ENCODE peak calls at places on chromosomes 13 and 19, in four cellular contexts. N, I, T and R are unnamed samples.

GRCh38 chr13:98401936-98402335 is 175.0 kb downstream of the STK24 start:
- DNase-seq in I (no peak), T (no peak), N (no peak), R (no peak)

GRCh38 chr13:23506821-23507210 is 63.4 kb upstream of the TNFRSF19 start:
- DNase-seq in I (no peak), N (no peak), T (no peak), R (no peak)

GRCh38 chr13:59103004-59103768 is 1060.5 kb downstream of the DIAPH3 start:
- DNase-seq in I (no peak), T (no peak), N (no peak), R (peak)

GRCh38 chr13:106520205-106521004 is 15.1 kb downstream of the EFNB2 start:
- DNase-seq in N (no peak), I (no peak), T (no peak), R (no peak)

GRCh38 chr19:13718733-13719132 is 45.6 kb upstream of the MRI1 start:
- DNase-seq in I (no peak), T (no peak), N (no peak), R (no peak)

GRCh38 chr19:2551864-2552185 is 75.9 kb downstream of the GADD45B start:
- DNase-seq in I (no peak), N (no peak), T (no peak), R (no peak)

GRCh38 chr19:13150919-13151604 is 851 bp downstream of the IER2 start:
- DNase-seq in N (no peak), T (peak), I (no peak), R (no peak)

GRCh38 chr19:7471696-7472620 is 16.9 kb downstream of the PEX11G start:
- DNase-seq in I (no peak), T (no peak), N (no peak), R (no peak)

GRCh38 chr13:110387451-110388140 is 80.5 kb downstream of the COL4A2 start:
- DNase-seq in N (peak), T (no peak), I (no peak), R (peak)

GRCh38 chr13:33375421-33375820 is 89.9 kb upstream of the STARD13 start:
- DNase-seq in N (no peak), I (no peak), T (no peak), R (peak)

GRCh38 chr19:3175761-3176714 is 2.5 kb upstream of the S1PR4 start:
- DNase-seq in N (no peak), T (no peak), I (peak), R (no peak)

GRCh38 chr13:46041335-46041934 is 11.1 kb downstream of the ZC3H13 start:
- DNase-seq in T (no peak), N (no peak), I (no peak), R (no peak)

GRCh38 chr19:13082192-13083007 is 20.3 kb downstream of the LYL1 start:
- DNase-seq in T (peak), N (no peak), I (no peak), R (peak)

GRCh38 chr19:39595950-39596349 is 6.4 kb upstream of the LGALS13 start:
- DNase-seq in T (no peak), N (no peak), I (no peak), R (no peak)

GRCh38 chr19:18292810-18293641 is 11.6 kb upstream of the JUND start:
- DNase-seq in T (peak), I (no peak), N (no peak), R (peak)

GRCh38 chr13:76853481-76853880 is 32.7 kb downstream of the KCTD12 start:
- DNase-seq in T (no peak), N (no peak), I (no peak), R (no peak)

GRCh38 chr19:1817553-1818179 is 5.6 kb upstream of the ATP8B3 start:
- DNase-seq in I (no peak), T (no peak), N (no peak), R (no peak)

GRCh38 chr19:5952193-5953033 is 25.5 kb downstream of the RANBP3 start:
- DNase-seq in N (no peak), T (no peak), I (no peak), R (no peak)

GRCh38 chr13:33871207-33872004 is 53.5 kb downstream of the RFC3 start:
- DNase-seq in I (no peak), T (no peak), N (no peak), R (no peak)

GRCh38 chr19:28881616-28882015 is 331.3 kb downstream of the UQCRFS1 start:
- DNase-seq in T (no peak), N (no peak), I (no peak), R (no peak)

GRCh38 chr13:52127783-52128702 is 830 bp downstream of the NEK5 start:
- DNase-seq in N (peak), T (peak), I (peak), R (peak)

GRCh38 chr13:42981317-42981716 is 10.7 kb downstream of the EPSTI1 start:
- DNase-seq in I (no peak), T (no peak), N (no peak), R (no peak)

GRCh38 chr19:4969772-4970531 is 1.0 kb downstream of the KDM4B start:
- DNase-seq in N (no peak), T (no peak), I (peak), R (peak)

GRCh38 chr13:30976041-30976440 is 43.6 kb downstream of the TEX26 start:
- DNase-seq in T (no peak), I (no peak), N (no peak), R (no peak)

GRCh38 chr19:38035515-38036495 is 128.8 kb downstream of the SIPA1L3 start:
- DNase-seq in N (no peak), I (no peak), T (no peak), R (no peak)

GRCh38 chr19:9640956-9641355 is 19.9 kb upstream of the ZNF561 start:
- DNase-seq in I (no peak), T (no peak), N (no peak), R (no peak)

GRCh38 chr13:27487776-27488175 is 37.4 kb upstream of the MTIF3 start:
- DNase-seq in N (no peak), I (no peak), T (no peak), R (no peak)

GRCh38 chr13:94535775-94536174 is 56.3 kb upstream of the DCT start:
- DNase-seq in T (no peak), I (no peak), N (no peak), R (no peak)

GRCh38 chr13:65613004-65613403 is 1617.1 kb downstream of the PCDH9 start:
- DNase-seq in I (no peak), T (peak), N (no peak), R (no peak)

DNA sequence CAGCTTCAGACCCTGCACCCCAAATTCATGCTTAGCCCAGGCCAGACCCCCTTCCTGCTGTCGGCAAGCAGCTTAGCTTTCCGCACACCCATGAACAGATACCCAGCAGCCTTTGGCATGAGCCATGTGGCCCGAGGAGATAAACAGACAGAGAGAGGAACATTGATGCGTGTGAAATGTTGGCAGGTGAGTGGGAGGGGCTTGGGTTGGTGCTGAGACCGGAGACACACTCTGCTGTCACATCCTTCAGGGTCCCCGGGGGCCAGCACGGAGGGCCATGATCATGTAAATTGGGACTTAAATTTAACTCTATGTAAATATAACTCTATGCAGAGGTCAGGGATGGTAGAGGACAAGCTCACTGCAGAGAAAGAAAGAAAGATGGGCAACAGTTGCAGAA is 1.5 kb downstream of the CD22 start:
- DNase-seq in N (no peak), I (peak), T (no peak), R (no peak)
- TF ChIP-seq POLR2AphosphoS5 in N (peak), I (peak), T (no peak), R (no peak)

GRCh38 chr19:48571378-48572162 is 19.6 kb downstream of the SULT2B1 start:
- DNase-seq in N (no peak), T (no peak), I (no peak), R (no peak)
- TF ChIP-seq SPI1 in N (no peak), T (no peak), I (no peak), R (no peak)

DNA sequence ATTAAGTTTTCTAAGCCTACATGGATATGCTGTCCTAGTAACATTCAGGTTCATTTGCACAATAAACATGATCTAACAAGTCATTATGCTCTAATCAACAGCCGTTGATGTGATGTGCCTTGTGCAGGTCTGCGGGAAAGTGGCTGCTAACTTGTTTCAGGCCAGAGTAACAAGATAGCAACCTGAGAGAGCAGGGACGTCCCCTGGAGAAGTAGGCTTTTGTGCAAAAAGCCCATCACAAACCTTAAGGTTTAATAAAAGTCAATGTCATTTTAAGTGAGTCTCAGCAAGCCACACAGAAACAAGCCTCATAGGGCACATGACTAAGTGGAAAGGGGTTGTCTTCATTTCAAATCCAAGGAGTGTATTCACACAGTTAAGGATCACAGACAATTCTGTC is 17.6 kb downstream of the FOXO1 start:
- DNase-seq in I (no peak), N (no peak), T (no peak), R (no peak)
- TF ChIP-seq POLR2AphosphoS5 in I (no peak), N (no peak), T (no peak), R (no peak)

DNA sequence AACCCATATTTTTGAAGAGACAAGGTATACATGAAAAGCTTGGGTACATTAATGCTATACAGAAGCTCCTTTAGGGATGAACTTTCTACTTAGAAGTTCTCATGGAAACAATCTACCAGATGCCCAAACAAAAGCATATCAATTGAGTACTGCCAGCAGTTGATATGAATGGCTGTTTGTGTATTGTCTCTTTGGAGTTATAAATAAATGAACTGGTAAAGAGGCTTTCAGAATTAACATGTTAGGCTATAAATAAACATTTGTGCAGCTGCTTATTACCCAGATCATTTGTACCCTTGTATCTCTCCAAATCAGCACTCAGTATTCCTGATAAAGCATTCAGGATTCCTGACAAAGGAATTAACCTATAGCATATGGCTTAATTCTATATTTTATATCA is 418.9 kb downstream of the FGF14 start:
- DNase-seq in N (no peak), I (no peak), T (no peak), R (no peak)
- TF ChIP-seq SPI1 in N (no peak), I (no peak), T (no peak), R (no peak)